ENCODE peak calls at places on chromosomes 4 and X, in nine cellular contexts. K is ovary, O is OCI-LY7, A is fibroblast of mammary gland, P is brain microvascular endothelial cell, I is upper lobe of right lung, S is AG04449, F is thoracic aorta, J is colonic mucosa. R is an unnamed sample.

GRCh38 chr4:152374606-152375285 is 161.1 kb downstream of the FBXW7 start:
- DNase-seq in I (no peak), K (no peak), F (no peak), J (no peak), P (no peak), O (no peak), A (no peak), S (no peak), R (no peak)

GRCh38 chr4:48275247-48275646 is 5.6 kb upstream of the TEC start:
- DNase-seq in P (peak), K (no peak), O (peak), S (no peak), F (no peak), J (no peak), A (peak), I (no peak), R (no peak)

GRCh38 chrX:56995271-56995994 is at the start of gene SPIN3:
- DNase-seq in O (no peak), S (no peak), K (peak), I (peak), F (peak), A (peak), J (peak), P (peak), R (no peak)

GRCh38 chr4:26819478-26819877 is 41.2 kb upstream of the STIM2 start:
- DNase-seq in O (peak), S (no peak), P (no peak), F (no peak), J (no peak), I (no peak), K (no peak), A (no peak), R (no peak)

GRCh38 chr4:4613126-4613465 is 71.2 kb upstream of the STX18 start:
- DNase-seq in S (no peak), I (no peak), O (no peak), A (peak), K (no peak), P (no peak), J (no peak), F (no peak), R (no peak)

GRCh38 chr4:187470061-187470460 is 525.5 kb upstream of the ZFP42 start:
- DNase-seq in F (no peak), K (no peak), O (no peak), P (no peak), I (no peak), J (no peak), S (no peak), A (no peak), R (no peak)

GRCh38 chr4:161949941-161950725 is 213.7 kb downstream of the FSTL5 start:
- DNase-seq in J (no peak), F (no peak), P (peak), K (no peak), O (no peak), S (peak), I (no peak), A (peak), R (peak)

GRCh38 chr4:16597829-16598228 is 300.6 kb downstream of the LDB2 start:
- DNase-seq in A (peak), S (no peak), O (no peak), J (no peak), K (no peak), P (peak), F (no peak), I (no peak), R (no peak)

GRCh38 chr4:16196482-16197393 is 29.5 kb downstream of the TAPT1 start:
- DNase-seq in O (no peak), F (no peak), J (peak), K (no peak), S (no peak), I (no peak), A (peak), P (peak), R (peak)

GRCh38 chrX:39875834-39876625 is 221.7 kb downstream of the BCOR start:
- DNase-seq in K (no peak), S (no peak), J (no peak), P (no peak), I (no peak), O (no peak), F (no peak), A (no peak), R (no peak)

GRCh38 chr4:26803462-26803861 is 57.2 kb upstream of the STIM2 start:
- DNase-seq in J (no peak), A (no peak), O (no peak), F (no peak), K (no peak), I (no peak), P (no peak), S (no peak), R (no peak)

GRCh38 chr4:152166567-152166966 is 369.3 kb downstream of the FBXW7 start:
- DNase-seq in I (no peak), O (no peak), K (no peak), F (no peak), A (peak), J (no peak), P (peak), S (no peak), R (no peak)

GRCh38 chr4:164345756-164346155 is 408.2 kb upstream of the SMIM31 start:
- DNase-seq in J (no peak), O (no peak), F (no peak), A (peak), P (no peak), S (no peak), K (no peak), I (no peak), R (no peak)

GRCh38 chr4:32789026-32789608 is 2068.9 kb downstream of the PCDH7 start:
- DNase-seq in P (no peak), I (no peak), J (no peak), S (no peak), F (no peak), K (no peak), A (peak), O (no peak), R (peak)

GRCh38 chrX:35626124-35626523 is 172.0 kb upstream of the MAGEB16 start:
- DNase-seq in I (no peak), O (no peak), P (no peak), K (no peak), J (no peak), F (no peak), A (no peak), S (no peak), R (no peak)

GRCh38 chr4:145939241-145939640 is 618 bp upstream of the ZNF827 start:
- DNase-seq in O (peak), A (no peak), K (no peak), I (no peak), J (no peak), F (no peak), S (no peak), P (no peak), R (no peak)

GRCh38 chr4:185730849-185731608 is 81.0 kb downstream of the SORBS2 start:
- DNase-seq in O (peak), F (no peak), A (peak), I (no peak), S (no peak), P (no peak), K (no peak), J (no peak), R (peak)

GRCh38 chr4:178577933-178578332 is 1135.7 kb upstream of the AGA start:
- DNase-seq in S (no peak), I (no peak), P (no peak), O (peak), J (no peak), A (no peak), F (no peak), K (no peak), R (no peak)

GRCh38 chrX:136198010-136198409 is 50.7 kb downstream of the FHL1 start:
- DNase-seq in J (no peak), A (no peak), K (no peak), F (no peak), P (no peak), I (no peak), O (no peak), S (no peak), R (no peak)

GRCh38 chr4:26204249-26204825 is 116.5 kb upstream of the RBPJ start:
- DNase-seq in A (no peak), P (no peak), F (no peak), K (no peak), I (no peak), O (no peak), J (no peak), S (no peak), R (no peak)

GRCh38 chrX:120668357-120668756 is 38.5 kb upstream of the C1GALT1C1 start:
- DNase-seq in O (no peak), K (no peak), J (no peak), A (peak), S (no peak), I (no peak), P (no peak), F (no peak), R (no peak)

GRCh38 chr4:143714290-143714625 is 13.8 kb upstream of the FREM3 start:
- DNase-seq in A (no peak), J (no peak), P (no peak), O (no peak), F (no peak), K (no peak), S (no peak), I (no peak), R (no peak)

GRCh38 chr4:40838742-40839141 is 89.0 kb downstream of the NSUN7 start:
- DNase-seq in J (no peak), O (no peak), I (no peak), P (no peak), F (no peak), K (no peak), A (no peak), S (no peak), R (no peak)

GRCh38 chrX:27251369-27251768 is 211.8 kb downstream of the PPP4R3C start:
- DNase-seq in S (no peak), J (no peak), K (no peak), I (no peak), F (no peak), O (no peak), A (no peak), P (no peak), R (no peak)

GRCh38 chr4:77493829-77494551 is 111.6 kb upstream of the CXCL13 start:
- DNase-seq in P (no peak), O (no peak), J (no peak), I (no peak), F (no peak), A (peak), S (no peak), K (no peak), R (no peak)

GRCh38 chr4:1164040-1164439 is 8.3 kb downstream of the SPON2 start:
- DNase-seq in F (no peak), O (no peak), S (no peak), I (no peak), J (no peak), K (no peak), P (no peak), A (no peak), R (no peak)

GRCh38 chr4:81814909-81815539 is 343.3 kb upstream of the RASGEF1B start:
- DNase-seq in A (no peak), P (no peak), J (no peak), I (no peak), O (no peak), F (no peak), S (no peak), K (no peak), R (no peak)

GRCh38 chr4:111466821-111467605 is 678.2 kb upstream of the FAM241A start:
- DNase-seq in O (no peak), F (no peak), P (no peak), A (peak), J (no peak), I (no peak), S (no peak), K (no peak), R (no peak)

GRCh38 chrX:149512225-149512885 is 7.2 kb upstream of the IDS start:
- DNase-seq in S (no peak), K (no peak), O (peak), J (peak), F (no peak), I (peak), A (peak), P (peak), R (no peak)

GRCh38 chrX:70878925-70879324 is 29.6 kb downstream of the TEX11 start:
- DNase-seq in P (no peak), A (no peak), S (no peak), F (no peak), I (no peak), O (no peak), K (no peak), J (no peak), R (no peak)

GRCh38 chrX:149504226-149504914 is 736 bp downstream of the IDS start:
- DNase-seq in I (peak), O (peak), A (peak), F (no peak), P (no peak), K (no peak), S (no peak), J (no peak), R (no peak)

GRCh38 chr4:56995525-56995924 is 16.8 kb downstream of the POLR2B start:
- DNase-seq in S (no peak), F (no peak), A (peak), P (peak), I (no peak), K (peak), O (no peak), J (peak), R (peak)

GRCh38 chr4:55866973-55867574 is 13.6 kb downstream of the EXOC1 start:
- DNase-seq in I (no peak), O (peak), S (peak), A (peak), J (no peak), F (no peak), K (no peak), P (peak), R (peak)

GRCh38 chrX:97847885-97848679 is 964.4 kb downstream of the RPA4 start:
- DNase-seq in F (no peak), I (no peak), O (no peak), K (no peak), J (no peak), P (no peak), S (no peak), A (no peak), R (no peak)

GRCh38 chr4:102678107-102678506 is 82.7 kb downstream of the MANBA start:
- DNase-seq in I (no peak), J (no peak), P (no peak), F (no peak), S (no peak), A (no peak), K (no peak), O (no peak), R (no peak)

GRCh38 chrX:106927700-106928099 is 7.5 kb downstream of the CLDN2 start:
- DNase-seq in P (no peak), J (no peak), F (no peak), O (no peak), K (no peak), A (no peak), S (no peak), I (no peak), R (no peak)
- H3K4me3 ChIP-seq in P (no peak), J (no peak), F (no peak), O (no peak), K (no peak), A (no peak), S (no peak), I (no peak), R (no peak)

DNA sequence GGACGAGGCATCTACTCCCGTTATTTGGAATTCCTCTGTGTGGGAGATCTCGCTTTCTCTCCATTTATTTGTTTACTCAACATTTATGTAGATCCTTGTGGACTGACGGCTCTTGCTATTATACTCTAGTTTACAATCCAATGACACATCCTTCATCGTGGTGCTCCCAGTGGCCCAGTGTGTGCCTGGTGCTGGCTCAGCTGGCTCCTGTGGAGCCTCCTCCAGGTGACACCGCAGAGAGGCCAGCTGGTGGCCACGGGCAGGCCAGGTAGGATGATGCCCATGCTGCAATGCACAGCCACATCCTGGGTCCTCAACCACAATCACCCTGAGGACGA is 84.0 kb upstream of the AFAP1 start:
- DNase-seq in K (no peak), I (no peak), P (no peak), A (no peak), F (no peak), O (no peak), J (no peak), S (no peak), R (no peak)
- H3K4me3 ChIP-seq in K (no peak), I (no peak), P (no peak), A (no peak), F (no peak), O (no peak), J (no peak), S (no peak), R (no peak)

GRCh38 chr4:6663596-6664393 is 23.3 kb downstream of the MRFAP1 start:
- DNase-seq in A (no peak), I (no peak), P (no peak), O (no peak), J (no peak), K (peak), S (no peak), F (no peak), R (no peak)
- H3K4me3 ChIP-seq in A (no peak), I (peak), P (no peak), O (no peak), J (no peak), K (peak), S (no peak), F (peak), R (peak)

GRCh38 chr4:117873779-117874178 is 160.5 kb upstream of the NDST3 start:
- DNase-seq in I (no peak), J (no peak), P (no peak), S (no peak), F (no peak), K (no peak), O (no peak), A (no peak), R (no peak)
- H3K4me3 ChIP-seq in I (no peak), J (no peak), P (no peak), S (no peak), F (no peak), K (no peak), O (no peak), A (no peak), R (no peak)

DNA sequence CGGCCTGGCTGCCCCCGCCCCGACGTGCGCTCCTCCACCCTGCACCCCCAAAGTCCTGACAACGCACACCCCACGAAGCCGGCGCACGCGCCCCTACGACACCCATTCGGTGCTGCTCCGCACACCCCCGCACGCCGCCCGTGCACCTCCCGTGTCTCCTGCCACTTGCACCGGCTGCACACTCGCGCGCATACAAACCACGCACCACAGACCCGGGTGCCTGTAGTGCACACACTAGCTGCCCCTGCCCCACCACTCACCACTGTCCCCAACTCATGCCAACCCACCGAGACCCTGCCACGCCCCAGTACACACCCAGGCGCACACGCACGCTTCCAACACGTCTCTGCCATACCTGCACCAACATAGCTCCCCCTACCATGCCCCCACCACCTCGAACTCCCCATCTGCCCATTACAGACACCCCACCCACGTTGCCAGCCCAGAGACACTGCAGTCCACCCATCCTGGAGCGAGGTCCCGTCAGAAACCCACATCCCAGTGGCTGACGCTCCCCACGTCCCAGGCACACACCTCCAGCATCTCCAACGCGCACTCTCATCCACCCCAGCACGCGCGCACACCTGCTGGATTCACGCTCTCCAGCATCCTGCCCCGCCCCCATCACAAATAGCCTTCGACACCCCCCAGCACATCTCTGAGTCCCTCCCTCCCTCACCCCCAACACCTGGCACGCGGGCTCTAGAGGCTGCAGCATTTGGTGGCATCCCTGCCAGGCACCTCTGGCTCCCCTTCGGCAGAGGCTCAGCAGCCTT is 4.2 kb upstream of the DUSP9 start:
- DNase-seq in O (no peak), S (no peak), K (peak), F (no peak), P (no peak), I (no peak), J (no peak), A (no peak), R (no peak)
- H3K4me3 ChIP-seq in O (no peak), S (no peak), K (no peak), F (no peak), P (no peak), I (no peak), J (no peak), A (no peak), R (no peak)